ENCODE peak calls at places on chromosomes 6 and 20, in nine cellular contexts. One of them, this sample, is unnamed.

GRCh38 chr6:170243791-170244291 is 47.0 kb downstream of the DLL1 start:
- DNase-seq in IMR-90: no peak
- DNase-seq in GM12865: no peak
- DNase-seq in fibroblast of lung: no peak
- DNase-seq in Calu3: no peak
- DNase-seq in heart left ventricle: no peak
- DNase-seq in ovary: no peak
- DNase-seq in neural crest cell: no peak
- DNase-seq in colonic mucosa: no peak
- DNase-seq in this sample: no peak

GRCh38 chr6:39083111-39083702 is 31.8 kb downstream of the SAYSD1 start:
- DNase-seq in IMR-90: no peak
- DNase-seq in ovary: no peak
- DNase-seq in heart left ventricle: no peak
- DNase-seq in neural crest cell: no peak
- DNase-seq in Calu3: no peak
- DNase-seq in colonic mucosa: no peak
- DNase-seq in GM12865: no peak
- DNase-seq in fibroblast of lung: no peak
- DNase-seq in this sample: no peak

GRCh38 chr6:2961971-2962370 is 9.4 kb downstream of the SERPINB6 start:
- DNase-seq in fibroblast of lung: no peak
- DNase-seq in IMR-90: no peak
- DNase-seq in neural crest cell: no peak
- DNase-seq in GM12865: no peak
- DNase-seq in heart left ventricle: no peak
- DNase-seq in ovary: no peak
- DNase-seq in colonic mucosa: peak; percentile 84
- DNase-seq in Calu3: peak; percentile 34
- DNase-seq in this sample: no peak

GRCh38 chr6:61886608-61887259 is 399.3 kb downstream of the KHDRBS2 start:
- DNase-seq in IMR-90: no peak
- DNase-seq in Calu3: no peak
- DNase-seq in ovary: no peak
- DNase-seq in colonic mucosa: no peak
- DNase-seq in neural crest cell: no peak
- DNase-seq in GM12865: no peak
- DNase-seq in fibroblast of lung: no peak
- DNase-seq in heart left ventricle: no peak
- DNase-seq in this sample: no peak

GRCh38 chr6:120378582-120379220 is 955.6 kb downstream of the TBC1D32 start:
- DNase-seq in neural crest cell: no peak
- DNase-seq in IMR-90: no peak
- DNase-seq in fibroblast of lung: peak; percentile 22
- DNase-seq in heart left ventricle: no peak
- DNase-seq in Calu3: no peak
- DNase-seq in ovary: no peak
- DNase-seq in colonic mucosa: no peak
- DNase-seq in GM12865: peak; percentile 44
- DNase-seq in this sample: no peak

GRCh38 chr20:17605131-17605660 is 35.3 kb downstream of the DSTN start:
- DNase-seq in Calu3: no peak
- DNase-seq in fibroblast of lung: no peak
- DNase-seq in IMR-90: no peak
- DNase-seq in neural crest cell: no peak
- DNase-seq in ovary: no peak
- DNase-seq in colonic mucosa: peak; percentile 65
- DNase-seq in GM12865: no peak
- DNase-seq in heart left ventricle: no peak
- DNase-seq in this sample: no peak

GRCh38 chr6:17907467-17908229 is 79.8 kb downstream of the KIF13A start:
- DNase-seq in fibroblast of lung: peak; percentile 98
- DNase-seq in IMR-90: peak; percentile 100
- DNase-seq in ovary: no peak
- DNase-seq in GM12865: peak; percentile 10
- DNase-seq in heart left ventricle: peak; percentile 39
- DNase-seq in Calu3: peak; percentile 3
- DNase-seq in colonic mucosa: peak; percentile 59
- DNase-seq in neural crest cell: no peak
- DNase-seq in this sample: peak; percentile 95

GRCh38 chr20:59365611-59366284 is 65.3 kb downstream of the EDN3 start:
- DNase-seq in Calu3: no peak
- DNase-seq in GM12865: no peak
- DNase-seq in heart left ventricle: no peak
- DNase-seq in neural crest cell: no peak
- DNase-seq in ovary: no peak
- DNase-seq in IMR-90: no peak
- DNase-seq in colonic mucosa: no peak
- DNase-seq in fibroblast of lung: no peak
- DNase-seq in this sample: no peak

GRCh38 chr20:2742934-2743559 is 50.5 kb downstream of the EBF4 start:
- DNase-seq in neural crest cell: peak; percentile 78
- DNase-seq in IMR-90: peak; percentile 59
- DNase-seq in ovary: peak; percentile 59
- DNase-seq in GM12865: peak; percentile 65
- DNase-seq in Calu3: peak; percentile 69
- DNase-seq in fibroblast of lung: peak; percentile 39
- DNase-seq in colonic mucosa: peak; percentile 57
- DNase-seq in heart left ventricle: peak; percentile 32
- DNase-seq in this sample: no peak

GRCh38 chr6:155188707-155189496 is 74.9 kb upstream of the CLDN20 start:
- DNase-seq in Calu3: no peak
- DNase-seq in neural crest cell: no peak
- DNase-seq in colonic mucosa: no peak
- DNase-seq in ovary: no peak
- DNase-seq in IMR-90: peak; percentile 100
- DNase-seq in fibroblast of lung: peak; percentile 97
- DNase-seq in GM12865: no peak
- DNase-seq in heart left ventricle: no peak
- DNase-seq in this sample: peak; percentile 98

GRCh38 chr20:34397096-34397495 is 34.0 kb downstream of the ITCH start:
- DNase-seq in ovary: no peak
- DNase-seq in colonic mucosa: no peak
- DNase-seq in fibroblast of lung: peak; percentile 19
- DNase-seq in heart left ventricle: no peak
- DNase-seq in neural crest cell: no peak
- DNase-seq in IMR-90: peak; percentile 24
- DNase-seq in Calu3: no peak
- DNase-seq in GM12865: no peak
- DNase-seq in this sample: no peak

GRCh38 chr6:151154418-151154817 is 85.3 kb upstream of the AKAP12 start:
- DNase-seq in ovary: peak; percentile 63
- DNase-seq in Calu3: no peak
- DNase-seq in heart left ventricle: peak; percentile 26
- DNase-seq in colonic mucosa: no peak
- DNase-seq in GM12865: no peak
- DNase-seq in fibroblast of lung: no peak
- DNase-seq in IMR-90: no peak
- DNase-seq in neural crest cell: no peak
- DNase-seq in this sample: no peak

GRCh38 chr6:153503810-153504209 is 372.7 kb upstream of the RGS17 start:
- DNase-seq in IMR-90: no peak
- DNase-seq in fibroblast of lung: no peak
- DNase-seq in neural crest cell: no peak
- DNase-seq in Calu3: no peak
- DNase-seq in colonic mucosa: no peak
- DNase-seq in ovary: no peak
- DNase-seq in heart left ventricle: no peak
- DNase-seq in GM12865: peak; percentile 25
- DNase-seq in this sample: no peak
- TF ChIP-seq CTCF in IMR-90: no peak
- TF ChIP-seq CTCF in fibroblast of lung: no peak
- TF ChIP-seq CTCF in neural crest cell: no peak
- TF ChIP-seq CTCF in Calu3: no peak
- TF ChIP-seq CTCF in colonic mucosa: no peak
- TF ChIP-seq CTCF in ovary: no peak
- TF ChIP-seq CTCF in heart left ventricle: no peak
- TF ChIP-seq CTCF in GM12865: no peak
- TF ChIP-seq CTCF in this sample: no peak

DNA sequence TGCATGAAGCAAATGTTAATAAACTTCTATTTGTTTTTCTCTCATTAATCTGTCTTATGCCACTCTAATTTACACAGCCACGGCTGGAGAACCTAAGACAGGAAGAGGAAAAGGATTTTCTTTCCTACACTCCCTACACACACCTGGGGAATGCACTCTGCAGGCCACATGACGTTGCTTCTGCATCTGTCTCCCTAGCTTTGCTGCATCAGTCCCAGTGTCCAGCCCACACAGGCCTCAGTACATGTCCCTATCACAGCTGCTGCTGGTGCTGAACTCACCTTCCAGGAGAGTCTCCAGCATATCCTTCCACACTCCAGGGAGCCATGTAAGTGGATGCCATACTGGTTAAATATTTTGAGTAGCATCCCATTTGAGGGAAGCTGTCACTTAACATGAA is 13.4 kb downstream of the OR2H2 start:
- DNase-seq in fibroblast of lung: no peak
- DNase-seq in Calu3: no peak
- DNase-seq in neural crest cell: no peak
- DNase-seq in colonic mucosa: no peak
- DNase-seq in heart left ventricle: no peak
- DNase-seq in GM12865: no peak
- DNase-seq in ovary: no peak
- DNase-seq in IMR-90: no peak
- DNase-seq in this sample: no peak
- TF ChIP-seq CTCF in fibroblast of lung: no peak
- TF ChIP-seq CTCF in Calu3: no peak
- TF ChIP-seq CTCF in neural crest cell: no peak
- TF ChIP-seq CTCF in colonic mucosa: no peak
- TF ChIP-seq CTCF in heart left ventricle: no peak
- TF ChIP-seq CTCF in GM12865: no peak
- TF ChIP-seq CTCF in ovary: no peak
- TF ChIP-seq CTCF in IMR-90: no peak
- TF ChIP-seq CTCF in this sample: no peak

DNA sequence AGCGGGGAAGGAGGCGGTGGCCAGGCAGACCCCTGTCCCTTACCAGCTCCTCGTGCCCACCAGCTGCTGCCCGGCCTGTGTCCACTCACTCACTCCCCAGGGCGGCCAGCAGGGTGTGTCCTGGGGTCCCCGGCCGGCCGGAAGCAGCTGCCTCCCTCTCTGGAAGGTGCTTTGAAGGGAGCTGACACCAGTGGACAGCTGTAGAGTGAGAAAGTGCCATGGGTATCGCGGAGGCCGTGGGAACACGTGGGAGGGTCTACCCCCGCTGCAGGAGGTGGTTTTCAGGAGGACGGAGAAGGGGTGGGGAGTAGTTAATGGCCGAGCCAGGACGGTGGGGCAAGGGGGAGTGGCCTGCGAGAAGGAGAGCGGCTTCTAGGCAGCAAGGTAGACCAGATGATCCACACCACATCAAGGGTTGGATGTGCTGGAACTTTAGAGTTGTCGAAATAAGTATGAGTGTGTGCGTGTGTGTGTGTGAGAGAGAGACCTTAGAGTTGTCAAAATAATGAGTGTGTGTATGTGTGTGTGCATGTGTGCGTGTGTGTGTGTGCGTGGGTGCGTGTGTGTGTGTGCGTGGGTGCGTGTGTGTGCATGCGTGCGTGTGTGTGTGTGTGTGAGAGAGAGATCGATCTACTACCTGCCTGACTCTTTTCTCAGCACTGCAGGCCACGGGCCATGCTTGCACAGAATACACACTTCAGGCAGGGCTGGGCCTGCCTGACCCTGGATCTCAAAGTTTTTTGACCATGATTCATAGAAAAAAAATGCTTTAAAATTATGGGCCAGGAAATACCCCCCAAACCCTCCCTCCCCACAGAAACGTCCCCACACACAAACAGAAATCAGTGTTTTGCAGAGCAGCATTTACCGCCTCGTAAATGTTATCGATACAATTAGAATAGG is 43.9 kb downstream of the CDH4 start:
- DNase-seq in heart left ventricle: no peak
- DNase-seq in neural crest cell: no peak
- DNase-seq in GM12865: no peak
- DNase-seq in Calu3: no peak
- DNase-seq in fibroblast of lung: peak; percentile 53
- DNase-seq in colonic mucosa: no peak
- DNase-seq in IMR-90: no peak
- DNase-seq in ovary: no peak
- DNase-seq in this sample: no peak
- TF ChIP-seq CTCF in heart left ventricle: no peak
- TF ChIP-seq CTCF in neural crest cell: no peak
- TF ChIP-seq CTCF in GM12865: no peak
- TF ChIP-seq CTCF in Calu3: no peak
- TF ChIP-seq CTCF in fibroblast of lung: no peak
- TF ChIP-seq CTCF in colonic mucosa: no peak
- TF ChIP-seq CTCF in IMR-90: no peak
- TF ChIP-seq CTCF in ovary: no peak
- TF ChIP-seq CTCF in this sample: no peak

DNA sequence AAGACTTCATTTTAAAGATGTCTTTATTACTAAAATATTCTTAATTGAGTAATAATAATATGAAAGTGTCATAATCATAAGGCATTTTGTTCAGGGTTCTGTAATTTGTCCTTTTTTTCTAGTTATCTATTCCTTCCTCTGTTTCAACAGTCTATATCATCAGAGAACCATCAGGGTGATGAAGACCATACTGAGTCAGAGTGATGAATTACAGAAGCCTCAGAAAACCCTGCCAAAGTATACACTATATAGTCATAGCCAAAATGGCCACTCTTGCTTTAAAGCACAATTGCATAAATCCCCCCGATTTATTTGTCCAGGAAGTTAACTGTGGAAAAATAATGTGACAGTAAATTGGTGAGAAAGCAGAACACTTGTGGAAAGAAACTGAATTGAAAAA is 735.0 kb downstream of the EPHA7 start:
- DNase-seq in heart left ventricle: no peak
- DNase-seq in ovary: no peak
- DNase-seq in neural crest cell: no peak
- DNase-seq in colonic mucosa: no peak
- DNase-seq in GM12865: no peak
- DNase-seq in IMR-90: peak; percentile 36
- DNase-seq in Calu3: no peak
- DNase-seq in fibroblast of lung: peak; percentile 8
- DNase-seq in this sample: no peak
- TF ChIP-seq CTCF in heart left ventricle: no peak
- TF ChIP-seq CTCF in ovary: no peak
- TF ChIP-seq CTCF in neural crest cell: no peak
- TF ChIP-seq CTCF in colonic mucosa: no peak
- TF ChIP-seq CTCF in GM12865: no peak
- TF ChIP-seq CTCF in IMR-90: no peak
- TF ChIP-seq CTCF in Calu3: no peak
- TF ChIP-seq CTCF in fibroblast of lung: no peak
- TF ChIP-seq CTCF in this sample: no peak

This sample was measured in BJ.